ENCODE peak calls at places on chromosome 13, in eight cellular contexts. P is A549, Y is tibial artery, U is upper lobe of right lung, T is heart right ventricle, A is endodermal cell, C is testis, V is OCI-LY7. D is an unnamed sample. For H3K4me1, the result is how much of the 10 kb centered on the place peaks cover.

GRCh38 chr13:24613128-24613527 is 67.1 kb upstream of the ATP12A start:
- DNase-seq in V (no peak), Y (no peak), U (no peak), C (no peak), A (no peak), T (no peak), P (no peak), D (no peak)

GRCh38 chr13:48679941-48680630 is 26.4 kb downstream of the CYSLTR2 start:
- DNase-seq in U (no peak), Y (no peak), P (no peak), A (no peak), C (no peak), V (no peak), T (no peak), D (no peak)

GRCh38 chr13:106612688-106613087 is 44.8 kb upstream of the ARGLU1 start:
- DNase-seq in V (no peak), U (peak), T (peak), P (no peak), C (peak), Y (no peak), A (no peak), D (no peak)

GRCh38 chr13:43227721-43228120 is 204.3 kb downstream of the DNAJC15 start:
- DNase-seq in T (no peak), V (no peak), U (no peak), Y (no peak), C (no peak), P (no peak), A (no peak), D (no peak)

GRCh38 chr13:98796798-98797197 is 44.3 kb upstream of the SLC15A1 start:
- DNase-seq in Y (no peak), A (no peak), U (no peak), V (no peak), C (no peak), P (no peak), T (no peak), D (no peak)

GRCh38 chr13:25170554-25171107 is 1.5 kb downstream of the AMER2 start:
- DNase-seq in V (no peak), C (peak), U (no peak), A (peak), P (no peak), T (no peak), Y (no peak), D (no peak)

GRCh38 chr13:54775501-54776191 is 1747.0 kb downstream of the OLFM4 start:
- DNase-seq in Y (no peak), C (no peak), P (no peak), U (peak), A (no peak), T (no peak), V (no peak), D (no peak)

GRCh38 chr13:99371956-99372355 is 64.8 kb upstream of the GPR183 start:
- DNase-seq in C (no peak), A (peak), V (no peak), T (no peak), U (no peak), Y (no peak), P (no peak), D (no peak)

GRCh38 chr13:79462895-79463294 is 18.1 kb upstream of the NDFIP2 start:
- DNase-seq in V (no peak), P (no peak), T (no peak), U (no peak), A (no peak), C (no peak), Y (no peak), D (no peak)

GRCh38 chr13:112032186-112032835 is 34.6 kb upstream of the SOX1 start:
- DNase-seq in V (no peak), C (no peak), T (no peak), P (no peak), A (no peak), U (no peak), Y (no peak), D (no peak)

GRCh38 chr13:37484056-37484455 is 114.5 kb downstream of the POSTN start:
- DNase-seq in V (no peak), T (no peak), U (no peak), Y (no peak), C (no peak), A (no peak), P (no peak), D (no peak)

GRCh38 chr13:26867451-26868067 is 107.0 kb upstream of the GPR12 start:
- DNase-seq in V (peak), T (no peak), P (peak), A (peak), U (no peak), Y (no peak), C (peak), D (no peak)

GRCh38 chr13:85693889-85694511 is 105.2 kb downstream of the SLITRK6 start:
- DNase-seq in A (peak), V (no peak), T (no peak), Y (no peak), P (peak), U (no peak), C (no peak), D (no peak)

GRCh38 chr13:42999491-42999890 is 7.5 kb upstream of the EPSTI1 start:
- DNase-seq in P (no peak), U (no peak), V (no peak), C (peak), A (no peak), T (no peak), Y (no peak), D (no peak)

GRCh38 chr13:25192936-25193335 is 20.8 kb upstream of the AMER2 start:
- DNase-seq in Y (no peak), U (no peak), C (no peak), V (no peak), P (no peak), T (no peak), A (no peak), D (no peak)

GRCh38 chr13:51620165-51620983 is 36.1 kb downstream of the WDFY2 start:
- DNase-seq in T (peak), V (no peak), P (no peak), Y (no peak), U (no peak), C (no peak), A (no peak), D (no peak)

GRCh38 chr13:44498502-44498901 is 77.6 kb downstream of the TSC22D1 start:
- DNase-seq in U (no peak), V (no peak), C (no peak), P (no peak), A (no peak), T (no peak), Y (no peak), D (no peak)

GRCh38 chr13:79457948-79458347 is 23.0 kb upstream of the NDFIP2 start:
- DNase-seq in T (no peak), P (no peak), A (no peak), C (no peak), V (no peak), Y (no peak), U (no peak), D (no peak)

GRCh38 chr13:41345921-41346589 is 35.0 kb downstream of the NAA16 start:
- DNase-seq in V (no peak), P (no peak), C (no peak), U (no peak), Y (no peak), T (no peak), A (no peak), D (no peak)

GRCh38 chr13:43374621-43375020 is 351.2 kb downstream of the DNAJC15 start:
- DNase-seq in V (no peak), T (no peak), P (no peak), Y (no peak), C (no peak), U (no peak), A (no peak), D (no peak)

GRCh38 chr13:101916758-101917474 is 464.4 kb downstream of the ITGBL1 start:
- DNase-seq in T (no peak), P (no peak), V (no peak), U (no peak), Y (no peak), C (no peak), A (peak), D (no peak)

GRCh38 chr13:40386586-40386985 is 279.9 kb downstream of the FOXO1 start:
- DNase-seq in T (no peak), Y (no peak), A (no peak), C (no peak), P (no peak), V (no peak), U (no peak), D (no peak)

GRCh38 chr13:40789275-40790231 is at the start of gene SLC25A15:
- DNase-seq in C (peak), A (peak), U (peak), Y (peak), V (peak), T (peak), P (peak), D (peak)

GRCh38 chr13:34161829-34162544 is 344.0 kb downstream of the RFC3 start:
- DNase-seq in A (peak), P (peak), V (no peak), Y (no peak), T (no peak), U (no peak), C (no peak), D (no peak)

GRCh38 chr13:30486230-30487074 is 20.7 kb upstream of the HMGB1 start:
- DNase-seq in C (no peak), Y (no peak), A (peak), T (no peak), U (no peak), P (no peak), V (no peak), D (peak)

GRCh38 chr13:19184176-19184575 is 2.6 kb upstream of the TUBA3C start:
- DNase-seq in V (no peak), T (no peak), U (no peak), P (no peak), A (no peak), C (peak), Y (no peak), D (peak)

GRCh38 chr13:61700663-61701062 is 285.0 kb upstream of the PCDH20 start:
- DNase-seq in U (no peak), T (no peak), A (no peak), C (no peak), V (no peak), P (no peak), Y (no peak), D (no peak)

GRCh38 chr13:98938801-98939200 is 39.1 kb downstream of the DOCK9 start:
- DNase-seq in A (peak), C (no peak), V (no peak), P (no peak), Y (no peak), U (no peak), T (no peak), D (no peak)

GRCh38 chr13:45238945-45239795 is 38.3 kb upstream of the KCTD4 start:
- DNase-seq in U (no peak), C (no peak), V (no peak), A (no peak), T (no peak), Y (no peak), P (no peak), D (no peak)

GRCh38 chr13:42355118-42355840 is 83.3 kb downstream of the AKAP11 start:
- DNase-seq in V (no peak), Y (no peak), P (no peak), U (no peak), T (no peak), A (no peak), C (no peak), D (no peak)

GRCh38 chr13:25927363-25927762 is 124.5 kb downstream of the SHISA2 start:
- DNase-seq in C (no peak), T (no peak), A (no peak), P (no peak), Y (no peak), U (no peak), V (no peak), D (no peak)

DNA sequence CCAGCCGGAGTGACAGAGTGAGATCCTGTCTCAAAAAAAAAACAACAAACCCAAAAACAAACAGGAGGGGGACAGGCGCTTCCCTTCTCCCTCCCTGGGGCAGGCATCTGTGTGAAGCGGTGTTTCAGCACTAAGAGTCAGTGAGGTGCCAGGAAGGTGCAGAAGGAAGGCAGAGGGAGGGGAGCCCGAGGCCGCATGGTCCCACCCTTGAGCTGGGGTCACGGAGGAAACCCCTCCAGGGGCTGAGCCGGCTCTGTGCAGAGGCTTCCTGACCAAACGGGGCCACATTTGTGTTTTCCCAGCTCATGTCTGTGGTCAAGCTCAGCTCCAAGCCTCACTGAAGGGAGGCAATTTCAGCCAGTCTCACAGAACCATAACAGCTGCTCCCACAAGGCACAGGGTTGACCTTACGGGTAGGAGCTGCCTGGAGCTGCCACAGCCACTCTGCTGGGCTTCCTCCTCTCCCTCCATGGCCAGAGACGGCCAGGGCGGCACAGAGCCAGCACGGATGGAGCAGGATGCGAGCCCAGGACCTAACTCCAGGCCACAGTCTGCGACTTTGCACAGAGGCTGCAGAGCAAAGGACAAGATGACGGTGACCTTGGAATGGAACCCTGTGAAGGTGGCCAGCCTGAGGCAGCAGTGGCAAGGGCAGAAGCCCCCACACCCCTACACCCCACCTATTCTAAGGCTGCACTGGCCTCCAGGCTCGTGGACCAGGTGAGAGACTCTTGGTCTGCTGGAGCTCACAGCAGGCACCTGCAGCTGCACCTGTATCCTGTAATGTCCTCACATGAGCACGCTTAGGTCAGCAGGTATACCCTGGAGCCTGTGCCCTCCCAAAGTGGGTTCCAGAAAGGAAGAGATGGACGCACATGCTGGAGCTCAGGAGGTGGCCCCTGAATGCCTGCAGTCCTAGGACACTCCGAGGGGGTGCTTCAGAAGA is 29.8 kb downstream of the ADPRHL1 start:
- DNase-seq in V (no peak), U (no peak), C (no peak), Y (no peak), P (no peak), T (no peak), A (peak), D (no peak)
- H3K4me1 ChIP-seq in V (under half), U (under half), C (under half), Y (under half), P (under half), T (under half), A (under half), D (under half)

GRCh38 chr13:110333837-110334236 is 26.8 kb downstream of the COL4A2 start:
- DNase-seq in Y (peak), T (no peak), P (no peak), V (no peak), C (no peak), A (no peak), U (peak), D (no peak)
- H3K4me1 ChIP-seq in Y (half or more), T (half or more), P (under half), V (under half), C (under half), A (under half), U (under half), D (under half)

GRCh38 chr13:50449465-50449864 is 394.0 kb downstream of the DLEU7 start:
- DNase-seq in A (no peak), U (no peak), Y (no peak), C (no peak), V (no peak), T (no peak), P (no peak), D (no peak)
- H3K4me1 ChIP-seq in A (under half), U (under half), Y (under half), C (under half), V (under half), T (under half), P (under half), D (under half)

GRCh38 chr13:110130431-110130830 is 176.5 kb downstream of the COL4A1 start:
- DNase-seq in U (no peak), T (no peak), V (no peak), A (no peak), P (no peak), Y (no peak), C (no peak), D (peak)

GRCh38 chr13:110127986-110128511 is 178.9 kb downstream of the COL4A1 start:
- DNase-seq in T (no peak), U (no peak), A (no peak), C (no peak), Y (no peak), V (no peak), P (no peak), D (no peak)

GRCh38 chr13:110129076-110129475 is 177.9 kb downstream of the COL4A1 start:
- DNase-seq in U (no peak), Y (no peak), P (no peak), V (no peak), A (no peak), T (no peak), C (no peak), D (peak)

GRCh38 chr13:110129539-110130186 is 177.3 kb downstream of the COL4A1 start:
- DNase-seq in V (no peak), Y (no peak), C (no peak), T (no peak), U (no peak), A (no peak), P (no peak), D (peak)

DNA sequence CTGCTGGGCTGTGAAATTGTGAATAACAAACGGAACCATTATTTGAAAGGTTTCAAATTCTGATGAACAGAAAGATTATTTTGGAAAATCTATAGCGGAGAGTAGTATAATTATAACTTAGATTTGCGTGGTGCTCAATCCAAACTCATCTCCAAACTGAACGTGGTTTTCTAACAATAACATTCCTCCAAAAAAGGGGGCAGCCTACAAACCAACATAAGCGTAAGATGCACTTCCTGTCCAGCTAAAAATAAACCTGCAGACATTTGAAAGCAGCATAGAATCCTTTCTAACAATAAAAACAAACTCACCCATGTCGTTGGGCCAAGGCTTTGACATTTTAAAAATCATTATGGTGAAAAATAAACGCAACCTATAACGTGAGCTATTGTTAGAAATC is 178.4 kb downstream of the COL4A1 start:
- DNase-seq in A (no peak), C (no peak), V (no peak), T (no peak), P (no peak), Y (no peak), U (no peak), D (no peak)
- H3K4me1 ChIP-seq in A (under half), C (under half), V (under half), T (under half), P (under half), Y (under half), U (under half), D (under half)